ENCODE peak calls at places on chromosomes 13 and 19, in eight cellular contexts. A, M, K, P, F, X, R and O are unnamed samples.

GRCh38 chr19:35027851-35028599 is 2.2 kb upstream of the SCN1B start:
- DNase-seq in A (no peak), M (no peak), K (no peak), P (no peak), F (no peak), X (peak; percentile 27), R (no peak), O (no peak)

GRCh38 chr19:47798904-47799266 is 5.5 kb downstream of the TPRX1 start:
- DNase-seq in A (no peak), M (no peak), K (no peak), P (no peak), F (no peak), X (no peak), R (no peak), O (peak; percentile 58)

GRCh38 chr19:15213715-15214381 is 13.1 kb upstream of the NOTCH3 start:
- DNase-seq in A (peak; percentile 56), M (no peak), K (no peak), P (no peak), F (peak; percentile 54), X (no peak), R (no peak), O (peak; percentile 88)

GRCh38 chr13:106467406-106468122 is 67.9 kb downstream of the EFNB2 start:
- DNase-seq in A (no peak), M (no peak), K (no peak), P (no peak), F (no peak), X (no peak), R (no peak), O (no peak)

GRCh38 chr13:105262579-105262978 is 1272.9 kb downstream of the EFNB2 start:
- DNase-seq in A (no peak), M (no peak), K (no peak), P (no peak), F (no peak), X (no peak), R (no peak), O (no peak)

GRCh38 chr13:29411493-29411892 is 184.0 kb downstream of the SLC7A1 start:
- DNase-seq in A (no peak), M (no peak), K (no peak), P (no peak), F (no peak), X (no peak), R (no peak), O (no peak)

GRCh38 chr19:39103151-39103550 is 19.0 kb downstream of the ACP7 start:
- DNase-seq in A (no peak), M (no peak), K (no peak), P (no peak), F (no peak), X (no peak), R (no peak), O (no peak)

GRCh38 chr19:17347361-17347760 is 10.0 kb downstream of the GTPBP3 start:
- DNase-seq in A (no peak), M (no peak), K (no peak), P (no peak), F (no peak), X (peak; percentile 20), R (no peak), O (peak; percentile 52)

GRCh38 chr19:42370068-42370520 is 20.0 kb downstream of the CNFN start:
- DNase-seq in A (no peak), M (no peak), K (no peak), P (no peak), F (no peak), X (no peak), R (no peak), O (peak; percentile 66)

GRCh38 chr13:43180837-43181236 is 157.5 kb downstream of the DNAJC15 start:
- DNase-seq in A (no peak), M (no peak), K (no peak), P (no peak), F (no peak), X (no peak), R (no peak), O (no peak)

GRCh38 chr19:47479701-47480503 is 4.1 kb downstream of the KPTN start:
- DNase-seq in A (no peak), M (no peak), K (no peak), P (no peak), F (no peak), X (no peak), R (no peak), O (no peak)

GRCh38 chr13:98775386-98775785 is 22.9 kb upstream of the SLC15A1 start:
- DNase-seq in A (no peak), M (no peak), K (no peak), P (no peak), F (no peak), X (no peak), R (no peak), O (no peak)

GRCh38 chr13:28528848-28529247 is 33.9 kb upstream of the FLT1 start:
- DNase-seq in A (no peak), M (no peak), K (no peak), P (no peak), F (no peak), X (no peak), R (no peak), O (no peak)

GRCh38 chr13:47409778-47410177 is 512.9 kb upstream of the HTR2A start:
- DNase-seq in A (no peak), M (peak; percentile 23), K (no peak), P (no peak), F (no peak), X (no peak), R (no peak), O (no peak)

GRCh38 chr19:10686193-10686592 is 15.0 kb upstream of the QTRT1 start:
- DNase-seq in A (no peak), M (no peak), K (no peak), P (no peak), F (no peak), X (no peak), R (no peak), O (no peak)

GRCh38 chr13:75896271-75896670 is 260.1 kb downstream of the LMO7 start:
- DNase-seq in A (no peak), M (no peak), K (no peak), P (no peak), F (no peak), X (peak; percentile 3), R (no peak), O (no peak)

GRCh38 chr19:28948531-28948930 is 264.4 kb downstream of the UQCRFS1 start:
- DNase-seq in A (no peak), M (no peak), K (no peak), P (no peak), F (no peak), X (no peak), R (no peak), O (no peak)

GRCh38 chr13:37414667-37415066 is 183.9 kb downstream of the POSTN start:
- DNase-seq in A (no peak), M (no peak), K (no peak), P (no peak), F (no peak), X (no peak), R (no peak), O (no peak)

GRCh38 chr13:100398360-100398759 is 190.2 kb downstream of the GGACT start:
- DNase-seq in A (no peak), M (no peak), K (no peak), P (no peak), F (no peak), X (no peak), R (no peak), O (no peak)

GRCh38 chr13:36345438-36346221 is 564 bp downstream of the SPART start:
- DNase-seq in A (peak; percentile 82), M (peak; percentile 84), K (peak; percentile 60), P (peak; percentile 42), F (peak; percentile 67), X (peak; percentile 92), R (peak; percentile 55), O (peak; percentile 79)

GRCh38 chr19:33727331-33728028 is 69.2 kb upstream of the KCTD15 start:
- DNase-seq in A (no peak), M (no peak), K (no peak), P (no peak), F (no peak), X (no peak), R (no peak), O (peak; percentile 98)

GRCh38 chr19:39375929-39376328 is 15.0 kb downstream of the PAF1 start:
- DNase-seq in A (no peak), M (no peak), K (no peak), P (no peak), F (no peak), X (no peak), R (no peak), O (no peak)

GRCh38 chr19:51026554-51026831 is at the start of gene KLK11:
- DNase-seq in A (no peak), M (no peak), K (no peak), P (no peak), F (peak; percentile 90), X (no peak), R (no peak), O (no peak)

GRCh38 chr19:19349365-19349764 is 28.7 kb downstream of the MAU2 start:
- DNase-seq in A (no peak), M (no peak), K (no peak), P (no peak), F (no peak), X (no peak), R (no peak), O (no peak)

GRCh38 chr19:19345970-19346369 is 25.3 kb downstream of the MAU2 start:
- DNase-seq in A (no peak), M (no peak), K (no peak), P (no peak), F (no peak), X (no peak), R (no peak), O (no peak)

GRCh38 chr19:19347401-19347800 is 26.8 kb downstream of the MAU2 start:
- DNase-seq in A (no peak), M (no peak), K (no peak), P (no peak), F (no peak), X (no peak), R (no peak), O (no peak)

GRCh38 chr19:19345232-19345631 is 24.6 kb downstream of the MAU2 start:
- DNase-seq in A (no peak), M (no peak), K (no peak), P (no peak), F (no peak), X (no peak), R (no peak), O (no peak)

GRCh38 chr19:19348266-19348665 is 27.6 kb downstream of the MAU2 start:
- DNase-seq in A (no peak), M (no peak), K (no peak), P (no peak), F (no peak), X (no peak), R (no peak), O (no peak)
- H3K36me3 ChIP-seq in A (no peaks in the 10 kb centered on the region), M (no peaks in the 10 kb centered on the region), K (no peaks in the 10 kb centered on the region), P (peaks cover 3% of the 10 kb centered on the region), F (peaks cover 100% of the 10 kb centered on the region), X (peaks cover 75% of the 10 kb centered on the region), R (peaks cover 49% of the 10 kb centered on the region), O (peaks cover 20% of the 10 kb centered on the region)

GRCh38 chr19:1789282-1790020 is 22.6 kb downstream of the ATP8B3 start:
- DNase-seq in A (no peak), M (no peak), K (no peak), P (no peak), F (no peak), X (no peak), R (no peak), O (no peak)
- H3K4me3 ChIP-seq in A (no peak overlapping the region), M (no peak overlapping the region), K (no peak overlapping the region), P (no peak overlapping the region), F (no peak overlapping the region), X (no peak overlapping the region), R (no peak overlapping the region), O (no peak overlapping the region)

GRCh38 chr13:71290963-71291937 is 575.8 kb downstream of the DACH1 start:
- DNase-seq in A (no peak), M (no peak), K (peak; percentile 19), P (no peak), F (no peak), X (peak; percentile 1), R (peak; percentile 60), O (peak; percentile 42)
- H3K27ac ChIP-seq in A (no peak overlapping the region), M (no peak overlapping the region), K (peak overlapping the region; percentile 52), P (peak overlapping the region; percentile 64), F (peak overlapping the region; percentile 42), X (no peak overlapping the region), R (peak overlapping the region; percentile 20), O (no peak overlapping the region)

GRCh38 chr19:55097864-55098715 is 19.3 kb downstream of the PPP1R12C start:
- DNase-seq in A (no peak), M (no peak), K (no peak), P (no peak), F (no peak), X (no peak), R (no peak), O (no peak)
- H3K36me3 ChIP-seq in A (no peaks in the 10 kb centered on the region), M (no peaks in the 10 kb centered on the region), K (no peaks in the 10 kb centered on the region), P (no peaks in the 10 kb centered on the region), F (peaks cover 76% of the 10 kb centered on the region), X (peaks cover 32% of the 10 kb centered on the region), R (peaks cover 12% of the 10 kb centered on the region), O (peaks cover 12% of the 10 kb centered on the region)